ENCODE peak calls at places on chromosomes 1 and 21, in ten cellular contexts. Z is fibroblast of lung; N is Right ventricle myocardium inferior; A is effector memory CD8-positive, alpha-beta T cell; E is NCI-H345; H is GM13976; O is transverse colon; P is sciatic nerve; R is T-helper 2 cell; W is activated naive CD8-positive, alpha-beta T cell treated with anti-CD3 and anti-CD28 coated beads, Interleukin-2, amount 50 U/mL, for 24 hours. C is an unnamed sample.

GRCh38 chr1:184801503-184801902 is 46.8 kb upstream of the EDEM3 start:
- DNase-seq in Z (peak), N (no peak), A (no peak), E (no peak), H (no peak), O (no peak), P (peak), R (no peak), W (no peak), C (no peak)

GRCh38 chr1:51345300-51345687 is 14.9 kb upstream of the TTC39A start:
- DNase-seq in Z (no peak), N (no peak), A (no peak), E (no peak), H (no peak), O (no peak), P (peak), R (no peak), W (no peak), C (no peak)

GRCh38 chr1:35574655-35575400 is 1.7 kb downstream of the TFAP2E start:
- DNase-seq in Z (no peak), N (peak), A (no peak), E (no peak), H (no peak), O (no peak), P (no peak), R (no peak), W (no peak), C (no peak)

GRCh38 chr1:212908971-212909370 is 41.4 kb upstream of the VASH2 start:
- DNase-seq in Z (no peak), N (no peak), A (no peak), E (no peak), H (no peak), O (no peak), P (no peak), R (no peak), W (no peak), C (no peak)

GRCh38 chr1:156914440-156914856 is 6.0 kb upstream of the LRRC71 start:
- DNase-seq in Z (no peak), N (no peak), A (no peak), E (no peak), H (no peak), O (no peak), P (no peak), R (no peak), W (no peak), C (no peak)

GRCh38 chr1:181161170-181161870 is 72.8 kb downstream of the IER5 start:
- DNase-seq in Z (no peak), N (no peak), A (no peak), E (no peak), H (no peak), O (no peak), P (no peak), R (no peak), W (no peak), C (no peak)

GRCh38 chr21:26116456-26117011 is 54.0 kb downstream of the APP start:
- DNase-seq in Z (peak), N (no peak), A (no peak), E (no peak), H (no peak), O (no peak), P (no peak), R (no peak), W (no peak), C (no peak)

GRCh38 chr1:17755120-17755519 is at the start of gene ACTL8:
- DNase-seq in Z (no peak), N (no peak), A (no peak), E (no peak), H (no peak), O (no peak), P (no peak), R (no peak), W (peak), C (no peak)

GRCh38 chr1:171769754-171770153 is 11.7 kb upstream of the METTL13 start:
- DNase-seq in Z (no peak), N (no peak), A (no peak), E (no peak), H (no peak), O (no peak), P (no peak), R (no peak), W (no peak), C (no peak)

GRCh38 chr1:198399452-198399851 is 141.0 kb downstream of the ATP6V1G3 start:
- DNase-seq in Z (no peak), N (no peak), A (no peak), E (no peak), H (no peak), O (no peak), P (no peak), R (no peak), W (no peak), C (no peak)

GRCh38 chr21:24011087-24011486 is 1596.2 kb downstream of the MRPL39 start:
- DNase-seq in Z (no peak), N (no peak), A (no peak), E (no peak), H (no peak), O (no peak), P (no peak), R (no peak), W (no peak), C (no peak)

GRCh38 chr1:6330410-6330827 is 63.1 kb downstream of the ACOT7 start:
- DNase-seq in Z (peak), N (no peak), A (no peak), E (no peak), H (no peak), O (no peak), P (no peak), R (no peak), W (no peak), C (no peak)

GRCh38 chr1:94094466-94095111 is 26.4 kb downstream of the ABCA4 start:
- DNase-seq in Z (peak), N (peak), A (no peak), E (no peak), H (no peak), O (peak), P (peak), R (no peak), W (no peak), C (no peak)

GRCh38 chr1:93662481-93663190 is 19.0 kb downstream of the BCAR3 start:
- DNase-seq in Z (no peak), N (no peak), A (no peak), E (no peak), H (no peak), O (no peak), P (no peak), R (no peak), W (no peak), C (peak)

GRCh38 chr1:110606784-110607662 is 865 bp upstream of the KCNA2 start:
- DNase-seq in Z (no peak), N (no peak), A (no peak), E (peak), H (peak), O (peak), P (no peak), R (no peak), W (no peak), C (no peak)

GRCh38 chr1:173856903-173857302 is 10.9 kb downstream of the GAS5 start:
- DNase-seq in Z (no peak), N (no peak), A (no peak), E (no peak), H (no peak), O (no peak), P (no peak), R (no peak), W (no peak), C (no peak)

GRCh38 chr1:64745181-64745985 is 508 bp downstream of the RAVER2 start:
- DNase-seq in Z (peak), N (peak), A (peak), E (peak), H (peak), O (peak), P (no peak), R (no peak), W (peak), C (peak)

GRCh38 chr21:17636711-17637110 is 24.0 kb upstream of the BTG3 start:
- DNase-seq in Z (no peak), N (no peak), A (no peak), E (no peak), H (no peak), O (no peak), P (no peak), R (no peak), W (no peak), C (no peak)

GRCh38 chr1:56806804-56807203 is 12.4 kb downstream of the FYB2 start:
- DNase-seq in Z (no peak), N (no peak), A (no peak), E (no peak), H (no peak), O (peak), P (no peak), R (no peak), W (no peak), C (no peak)

GRCh38 chr1:109307363-109308021 is 681 bp upstream of the MYBPHL start:
- DNase-seq in Z (peak), N (no peak), A (no peak), E (peak), H (no peak), O (no peak), P (no peak), R (no peak), W (no peak), C (peak)

GRCh38 chr1:223331301-223331700 is 32.7 kb downstream of the SUSD4 start:
- DNase-seq in Z (no peak), N (no peak), A (no peak), E (no peak), H (no peak), O (no peak), P (no peak), R (no peak), W (no peak), C (no peak)

GRCh38 chr1:100893718-100894117 is 924 bp downstream of the EXTL2 start:
- DNase-seq in Z (no peak), N (no peak), A (no peak), E (no peak), H (no peak), O (no peak), P (no peak), R (no peak), W (no peak), C (no peak)

GRCh38 chr1:82269466-82269865 is 468.7 kb downstream of the ADGRL2 start:
- DNase-seq in Z (peak), N (no peak), A (no peak), E (no peak), H (no peak), O (no peak), P (no peak), R (no peak), W (no peak), C (no peak)

GRCh38 chr21:36704281-36704957 is 5.5 kb downstream of the SIM2 start:
- DNase-seq in Z (no peak), N (no peak), A (no peak), E (no peak), H (peak), O (no peak), P (peak), R (no peak), W (no peak), C (no peak)

GRCh38 chr1:1079408-1080121 is 5.5 kb upstream of the RNF223 start:
- DNase-seq in Z (peak), N (no peak), A (no peak), E (peak), H (peak), O (peak), P (no peak), R (peak), W (peak), C (peak)

GRCh38 chr1:23381233-23381885 is 11.7 kb upstream of the ZNF436 start:
- DNase-seq in Z (no peak), N (no peak), A (no peak), E (no peak), H (no peak), O (no peak), P (no peak), R (no peak), W (no peak), C (peak)

GRCh38 chr1:232880354-232880753 is 70.1 kb upstream of the NTPCR start:
- DNase-seq in Z (peak), N (no peak), A (no peak), E (no peak), H (peak), O (peak), P (no peak), R (no peak), W (peak), C (peak)

GRCh38 chr1:99506631-99507030 is 139.3 kb upstream of the PALMD start:
- DNase-seq in Z (no peak), N (no peak), A (no peak), E (no peak), H (no peak), O (no peak), P (no peak), R (no peak), W (no peak), C (no peak)